ENCODE peak calls at places on chromosomes 12 and 14, in six cellular contexts. U, Y, X, I, W and R are unnamed samples.

GRCh38 chr14:59107819-59108218 is 80.6 kb upstream of the DAAM1 start:
- DNase-seq in U (no peak), Y (no peak), X (no peak), I (no peak), W (no peak), R (peak)

GRCh38 chr12:12476836-12477531 is 85.7 kb downstream of the DUSP16 start:
- DNase-seq in U (no peak), Y (no peak), X (no peak), I (no peak), W (no peak), R (no peak)

GRCh38 chr12:95608252-95609033 is 57.2 kb upstream of the USP44 start:
- DNase-seq in U (peak), Y (no peak), X (peak), I (peak), W (no peak), R (no peak)

GRCh38 chr12:1184402-1184801 is 193.4 kb downstream of the ERC1 start:
- DNase-seq in U (peak), Y (no peak), X (peak), I (no peak), W (no peak), R (no peak)

GRCh38 chr14:83826838-83827237 is 1703.1 kb upstream of the FLRT2 start:
- DNase-seq in U (peak), Y (no peak), X (no peak), I (no peak), W (no peak), R (no peak)

GRCh38 chr14:52043690-52044089 is 25.2 kb downstream of the NID2 start:
- DNase-seq in U (peak), Y (no peak), X (peak), I (peak), W (no peak), R (no peak)

GRCh38 chr12:46963977-46964376 is 115.4 kb upstream of the PCED1B start:
- DNase-seq in U (peak), Y (no peak), X (peak), I (peak), W (no peak), R (no peak)

GRCh38 chr14:86543531-86543930 is 1013.6 kb downstream of the FLRT2 start:
- DNase-seq in U (no peak), Y (no peak), X (no peak), I (no peak), W (no peak), R (no peak)

GRCh38 chr14:35046751-35047536 is 872 bp downstream of the FAM177A1 start:
- DNase-seq in U (peak), Y (no peak), X (peak), I (no peak), W (no peak), R (no peak)

GRCh38 chr14:91065266-91065665 is 4.8 kb upstream of the RPS6KA5 start:
- DNase-seq in U (no peak), Y (no peak), X (no peak), I (no peak), W (no peak), R (no peak)

GRCh38 chr12:58301337-58302122 is 360.2 kb downstream of the ATP23 start:
- DNase-seq in U (no peak), Y (no peak), X (no peak), I (no peak), W (no peak), R (no peak)

GRCh38 chr12:25248732-25249131 is 2.0 kb downstream of the KRAS start:
- DNase-seq in U (no peak), Y (no peak), X (no peak), I (no peak), W (no peak), R (no peak)

GRCh38 chr12:30696486-30696885 is 817 bp upstream of the IPO8 start:
- DNase-seq in U (no peak), Y (no peak), X (no peak), I (no peak), W (no peak), R (no peak)

GRCh38 chr14:68947802-68948201 is 31.3 kb downstream of the ACTN1 start:
- DNase-seq in U (peak), Y (no peak), X (no peak), I (peak), W (no peak), R (no peak)

GRCh38 chr12:39406257-39406656 is 36.7 kb downstream of the KIF21A start:
- DNase-seq in U (no peak), Y (no peak), X (no peak), I (no peak), W (no peak), R (no peak)

GRCh38 chr14:72975776-72976175 is 49.5 kb downstream of the DCAF4 start:
- DNase-seq in U (no peak), Y (no peak), X (no peak), I (no peak), W (no peak), R (no peak)

GRCh38 chr14:38900887-38901286 is 202.1 kb downstream of the SEC23A start:
- DNase-seq in U (no peak), Y (no peak), X (no peak), I (no peak), W (no peak), R (no peak)

GRCh38 chr12:47839214-47839613 is 19.5 kb upstream of the HDAC7 start:
- DNase-seq in U (no peak), Y (no peak), X (no peak), I (no peak), W (no peak), R (no peak)

GRCh38 chr14:72573725-72574426 is 320.0 kb downstream of the DPF3 start:
- DNase-seq in U (no peak), Y (no peak), X (peak), I (no peak), W (no peak), R (no peak)

GRCh38 chr12:117300131-117300530 is 61.3 kb downstream of the NOS1 start:
- DNase-seq in U (no peak), Y (no peak), X (no peak), I (no peak), W (no peak), R (no peak)

GRCh38 chr12:74449872-74450271 is 87.8 kb upstream of the ATXN7L3B start:
- DNase-seq in U (peak), Y (no peak), X (no peak), I (no peak), W (no peak), R (no peak)

GRCh38 chr14:23078692-23079116 is 16.2 kb downstream of the ACIN1 start:
- DNase-seq in U (peak), Y (no peak), X (peak), I (peak), W (no peak), R (no peak)

GRCh38 chr12:39012870-39013269 is 107.5 kb upstream of the CPNE8 start:
- DNase-seq in U (peak), Y (no peak), X (no peak), I (no peak), W (no peak), R (no peak)

GRCh38 chr14:22689186-22689585 is 45.0 kb upstream of the OR6J1 start:
- DNase-seq in U (peak), Y (peak), X (peak), I (no peak), W (no peak), R (peak)

GRCh38 chr14:74988131-74988530 is 14.6 kb upstream of the EIF2B2 start:
- DNase-seq in U (peak), Y (peak), X (peak), I (no peak), W (no peak), R (no peak)

GRCh38 chr12:42483534-42483857 is 106.0 kb downstream of the PRICKLE1 start:
- DNase-seq in U (no peak), Y (no peak), X (peak), I (peak), W (no peak), R (no peak)

GRCh38 chr14:79084861-79085260 is 914.7 kb downstream of the NRXN3 start:
- DNase-seq in U (no peak), Y (no peak), X (no peak), I (no peak), W (no peak), R (no peak)

GRCh38 chr14:79077096-79077495 is 906.9 kb downstream of the NRXN3 start:
- DNase-seq in U (no peak), Y (no peak), X (no peak), I (no peak), W (no peak), R (no peak)

GRCh38 chr14:79080040-79080439 is 909.9 kb downstream of the NRXN3 start:
- DNase-seq in U (no peak), Y (no peak), X (no peak), I (no peak), W (no peak), R (no peak)

DNA sequence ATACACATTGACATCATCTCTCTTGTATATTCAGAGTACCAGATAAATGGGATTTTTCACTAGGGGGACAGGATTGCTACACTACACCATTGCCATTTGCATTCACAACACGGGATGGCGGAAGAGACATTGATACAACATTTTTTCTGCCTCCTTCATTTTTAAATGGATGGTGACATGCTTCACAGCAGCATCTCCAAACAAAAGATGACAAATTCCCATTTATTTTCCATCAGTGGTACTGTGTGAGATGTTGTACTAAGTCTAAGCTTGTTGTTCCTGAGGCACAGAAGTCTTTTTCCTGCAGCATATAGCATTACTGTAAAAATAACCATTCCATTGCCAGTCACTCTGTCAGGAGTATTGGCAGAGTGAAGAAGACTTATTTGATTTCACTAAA is 912.7 kb downstream of the NRXN3 start:
- DNase-seq in U (no peak), Y (no peak), X (no peak), I (no peak), W (no peak), R (no peak)
- H3K4me3 ChIP-seq in U (no peak), Y (no peak), X (no peak), I (no peak), W (no peak), R (no peak)

GRCh38 chr14:93302688-93303581 is 29.9 kb downstream of the BTBD7 start:
- DNase-seq in U (no peak), Y (no peak), X (no peak), I (no peak), W (no peak), R (no peak)
- H3K4me3 ChIP-seq in U (no peak), Y (no peak), X (no peak), I (no peak), W (no peak), R (no peak)

DNA sequence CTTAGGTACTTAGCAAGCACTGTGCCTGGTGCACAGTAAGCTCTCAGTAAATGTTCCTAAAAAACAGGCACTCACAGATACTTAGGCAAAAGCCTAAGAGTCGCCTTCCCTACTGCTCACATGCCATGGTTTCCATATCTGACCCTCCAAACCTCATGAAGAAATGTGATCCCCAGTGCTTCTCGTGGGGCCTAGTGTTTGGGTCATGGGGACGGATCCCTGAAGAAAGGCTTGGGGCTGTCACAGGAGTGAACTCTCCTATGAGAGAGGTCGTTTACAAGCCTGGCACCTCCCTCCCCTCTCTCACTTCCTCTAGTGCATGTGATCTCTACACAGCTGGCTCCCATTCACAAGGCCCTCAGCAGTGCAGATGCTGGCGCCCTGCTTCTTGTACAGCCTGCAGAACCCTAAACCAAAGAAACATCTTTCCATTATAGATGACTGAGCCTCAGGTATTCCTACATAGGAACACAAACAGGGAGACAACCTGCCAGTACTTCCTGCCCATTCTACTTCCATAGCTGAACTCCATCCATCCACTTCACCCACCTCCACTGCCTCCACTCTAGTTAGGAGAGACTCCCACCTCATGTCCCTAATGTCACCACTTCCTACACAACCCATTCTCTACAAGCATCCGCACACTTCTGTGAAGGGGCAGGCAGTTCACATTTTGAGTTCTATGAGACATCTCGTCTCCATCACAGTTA is 2.9 kb downstream of the SLC15A4 start:
- DNase-seq in U (no peak), Y (no peak), X (no peak), I (peak), W (no peak), R (peak)
- H3K4me3 ChIP-seq in U (no peak), Y (no peak), X (no peak), I (no peak), W (no peak), R (no peak)

GRCh38 chr12:113903381-113903863 is 62.7 kb downstream of the RBM19 start:
- DNase-seq in U (peak), Y (no peak), X (no peak), I (no peak), W (no peak), R (no peak)
- H3K4me3 ChIP-seq in U (no peak), Y (no peak), X (no peak), I (no peak), W (no peak), R (no peak)

GRCh38 chr12:94401326-94401725 is 58.3 kb downstream of the CEP83 start:
- DNase-seq in U (peak), Y (no peak), X (no peak), I (no peak), W (no peak), R (no peak)

GRCh38 chr12:94404854-94405253 is 54.8 kb downstream of the CEP83 start:
- DNase-seq in U (peak), Y (no peak), X (no peak), I (no peak), W (no peak), R (no peak)

GRCh38 chr12:94405378-94406116 is 54.1 kb downstream of the CEP83 start:
- DNase-seq in U (peak), Y (no peak), X (no peak), I (no peak), W (no peak), R (no peak)
- H3K4me3 ChIP-seq in U (no peak), Y (no peak), X (no peak), I (peak), W (no peak), R (no peak)

GRCh38 chr14:94998702-94999101 is 158.6 kb downstream of the DICER1 start:
- DNase-seq in U (peak), Y (no peak), X (no peak), I (no peak), W (peak), R (no peak)

GRCh38 chr14:94994245-94994644 is 163.1 kb downstream of the DICER1 start:
- DNase-seq in U (no peak), Y (no peak), X (no peak), I (no peak), W (no peak), R (no peak)

GRCh38 chr14:95003099-95003960 is 154.0 kb downstream of the DICER1 start:
- DNase-seq in U (no peak), Y (no peak), X (no peak), I (no peak), W (no peak), R (no peak)

GRCh38 chr14:94995551-94995950 is 161.8 kb downstream of the DICER1 start:
- DNase-seq in U (no peak), Y (no peak), X (no peak), I (no peak), W (no peak), R (no peak)

DNA sequence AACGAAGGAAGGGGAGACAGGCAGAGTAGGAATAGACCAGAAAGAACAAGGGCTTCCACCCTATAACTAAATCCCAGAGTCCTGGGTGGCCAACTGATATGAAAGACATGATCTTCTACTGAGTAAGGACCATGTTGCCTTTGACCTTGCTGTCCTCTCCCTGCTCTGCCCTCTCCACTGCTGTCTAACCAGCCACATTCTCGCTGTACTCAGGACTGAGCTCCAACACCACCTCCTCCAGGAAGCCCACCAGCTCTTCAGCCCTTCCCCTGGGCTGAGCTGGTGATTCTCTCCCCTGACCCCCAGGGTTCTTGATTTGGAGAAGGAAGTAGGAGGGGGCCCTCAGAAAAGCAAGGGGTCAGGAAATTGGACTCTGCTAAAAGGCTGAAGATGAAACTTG is 159.2 kb downstream of the DICER1 start:
- DNase-seq in U (no peak), Y (no peak), X (no peak), I (no peak), W (no peak), R (no peak)
- H3K4me3 ChIP-seq in U (no peak), Y (no peak), X (no peak), I (no peak), W (no peak), R (no peak)

DNA sequence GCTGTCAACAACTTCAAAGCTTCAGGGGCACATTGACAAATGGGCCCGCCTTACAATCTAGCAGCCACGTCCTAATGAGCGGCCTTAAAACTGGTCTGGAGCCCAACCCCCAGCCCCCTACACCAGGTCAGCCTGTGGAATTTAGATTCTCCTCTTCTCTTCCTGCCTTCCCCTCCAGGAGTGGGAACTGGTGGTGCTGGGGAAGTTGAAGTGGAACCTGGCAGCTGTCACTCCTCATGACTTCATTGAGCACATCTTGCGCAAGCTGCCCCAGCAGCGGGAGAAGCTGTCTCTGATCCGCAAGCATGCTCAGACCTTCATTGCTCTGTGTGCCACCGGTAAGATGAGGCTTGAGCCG is 5.0 kb downstream of the CCND2 start:
- DNase-seq in U (no peak), Y (no peak), X (no peak), I (peak), W (no peak), R (no peak)
- H3K4me3 ChIP-seq in U (no peak), Y (no peak), X (no peak), I (no peak), W (no peak), R (no peak)

DNA sequence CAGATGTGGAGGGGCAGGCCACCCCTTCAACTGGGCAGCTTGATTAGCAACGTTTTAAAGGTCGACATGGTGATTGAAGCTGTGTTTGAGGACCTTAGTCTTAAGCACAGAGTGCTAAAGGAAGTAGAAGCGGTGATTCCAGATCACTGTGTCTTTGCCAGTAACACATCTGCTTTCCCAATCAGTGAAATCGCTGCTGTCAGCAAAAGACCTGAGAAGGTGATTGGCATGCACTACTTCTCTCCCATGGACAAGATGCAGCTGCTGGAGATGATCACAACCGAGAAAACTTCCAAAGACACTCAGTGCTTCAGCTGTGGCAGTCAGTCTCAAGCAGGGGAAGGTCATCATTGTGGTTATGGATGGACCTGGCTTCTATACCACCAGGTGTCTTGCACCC is 23.9 kb upstream of the AICDA start:
- DNase-seq in U (no peak), Y (no peak), X (no peak), I (no peak), W (no peak), R (no peak)
- H3K4me3 ChIP-seq in U (no peak), Y (no peak), X (no peak), I (no peak), W (no peak), R (no peak)

DNA sequence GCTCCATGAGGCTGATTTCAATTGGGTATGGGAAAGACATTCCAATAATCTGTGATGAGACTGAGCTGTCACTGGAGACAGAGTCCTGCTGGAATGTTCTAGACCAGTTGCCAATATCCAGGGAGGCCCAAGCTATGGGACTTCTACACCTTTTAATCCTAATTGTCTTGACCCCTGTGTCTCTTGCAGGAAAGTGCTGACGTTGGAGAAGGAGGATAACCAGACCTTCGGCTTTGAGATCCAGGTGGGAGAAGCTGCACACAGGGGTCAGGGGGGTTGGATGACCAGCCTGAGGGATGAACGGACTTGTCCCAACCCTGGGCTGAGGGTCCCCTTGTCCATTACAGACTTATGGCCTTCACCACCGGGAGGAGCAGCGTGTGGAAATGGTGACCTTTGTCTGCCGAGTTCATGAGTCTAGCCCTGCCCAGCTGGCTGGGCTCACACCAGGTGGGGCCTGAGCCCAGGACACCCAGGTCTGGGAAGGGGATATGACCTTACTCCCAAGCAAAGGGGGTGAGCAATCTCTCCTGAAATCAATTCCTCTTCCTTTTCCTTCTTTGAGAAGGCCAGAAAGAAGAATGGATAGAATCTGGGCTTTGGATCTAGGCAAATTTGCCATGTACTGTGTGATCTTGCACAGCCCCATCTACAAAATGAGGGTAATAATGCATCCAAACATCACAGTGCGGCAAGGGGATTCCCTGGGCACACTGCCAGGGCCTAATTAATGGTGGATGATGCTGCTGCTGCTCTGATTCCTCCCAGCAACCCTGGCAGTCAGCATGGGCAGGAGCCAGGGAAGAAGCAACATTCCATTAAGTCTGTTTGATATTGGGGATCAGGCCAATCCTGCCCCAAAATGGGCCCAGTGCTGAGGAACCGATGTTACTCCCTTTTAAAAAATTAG is 4.2 kb downstream of the TAMALIN start:
- DNase-seq in U (no peak), Y (no peak), X (no peak), I (no peak), W (no peak), R (no peak)
- H3K4me3 ChIP-seq in U (peak), Y (peak), X (no peak), I (peak), W (no peak), R (no peak)